ENCODE peak calls at places on chromosome 6, in nine cellular contexts. C is adrenal gland; Y is uterus; F is psoas muscle; H is right cardiac atrium; G is right lobe of liver; K is CD8-positive, alpha-beta T cell; R is heart right ventricle; L is colonic mucosa. V is an unnamed sample. For H3K4me1 and H3K27me3, the result is how much of the 10 kb centered on the place peaks cover.

GRCh38 chr6:109304284-109305015 is 77.8 kb downstream of the CD164 start:
- DNase-seq in C (no peak), Y (no peak), F (no peak), H (no peak), G (no peak), K (no peak), R (no peak), L (peak), V (no peak)

GRCh38 chr6:85641522-85641915 is 1.2 kb downstream of the SYNCRIP start:
- DNase-seq in C (no peak), Y (no peak), F (no peak), H (no peak), G (no peak), K (no peak), R (no peak), L (no peak), V (no peak)

GRCh38 chr6:143027058-143027457 is 33.6 kb upstream of the AIG1 start:
- DNase-seq in C (peak), Y (peak), F (peak), H (peak), G (peak), K (peak), R (peak), L (peak), V (peak)

GRCh38 chr6:111759836-111760785 is 113.1 kb downstream of the FYN start:
- DNase-seq in C (no peak), Y (no peak), F (no peak), H (no peak), G (no peak), K (peak), R (no peak), L (no peak), V (peak)

GRCh38 chr6:154086510-154086909 is 47.5 kb downstream of the OPRM1 start:
- DNase-seq in C (no peak), Y (no peak), F (no peak), H (no peak), G (no peak), K (no peak), R (no peak), L (no peak), V (no peak)

GRCh38 chr6:82006027-82006738 is 241.4 kb downstream of the IBTK start:
- DNase-seq in C (no peak), Y (no peak), F (no peak), H (no peak), G (no peak), K (no peak), R (no peak), L (peak), V (peak)

GRCh38 chr6:12594541-12594893 is 122.0 kb upstream of the PHACTR1 start:
- DNase-seq in C (no peak), Y (no peak), F (no peak), H (no peak), G (no peak), K (no peak), R (no peak), L (no peak), V (no peak)

GRCh38 chr6:25919657-25920056 is 10.8 kb downstream of the SLC17A2 start:
- DNase-seq in C (no peak), Y (no peak), F (no peak), H (no peak), G (peak), K (no peak), R (no peak), L (no peak), V (no peak)

GRCh38 chr6:112780498-112781096 is 433.5 kb downstream of the RFPL4B start:
- DNase-seq in C (peak), Y (peak), F (peak), H (peak), G (peak), K (no peak), R (peak), L (peak), V (peak)

GRCh38 chr6:137872071-137872470 is 5.0 kb downstream of the TNFAIP3 start:
- DNase-seq in C (no peak), Y (no peak), F (no peak), H (no peak), G (no peak), K (no peak), R (no peak), L (no peak), V (peak)

GRCh38 chr6:1620504-1621327 is 11.0 kb downstream of the FOXC1 start:
- DNase-seq in C (no peak), Y (no peak), F (no peak), H (peak), G (no peak), K (no peak), R (no peak), L (no peak), V (no peak)

GRCh38 chr6:25482996-25483395 is 169.0 kb upstream of the SCGN start:
- DNase-seq in C (no peak), Y (no peak), F (no peak), H (no peak), G (no peak), K (no peak), R (no peak), L (no peak), V (no peak)

GRCh38 chr6:102619585-102619984 is 1226.1 kb downstream of the GRIK2 start:
- DNase-seq in C (no peak), Y (no peak), F (no peak), H (no peak), G (no peak), K (no peak), R (no peak), L (no peak), V (peak)

GRCh38 chr6:33329058-33329457 is 11.5 kb upstream of the ZBTB22 start:
- DNase-seq in C (no peak), Y (no peak), F (no peak), H (no peak), G (no peak), K (no peak), R (no peak), L (no peak), V (no peak)

GRCh38 chr6:78999737-79000136 is 78.3 kb downstream of the PHIP start:
- DNase-seq in C (no peak), Y (no peak), F (no peak), H (no peak), G (no peak), K (no peak), R (no peak), L (no peak), V (peak)

GRCh38 chr6:119966484-119966883 is 616.9 kb upstream of the MAN1A1 start:
- DNase-seq in C (no peak), Y (no peak), F (no peak), H (no peak), G (no peak), K (no peak), R (no peak), L (no peak), V (no peak)

GRCh38 chr6:18883851-18884250 is 496.7 kb downstream of the RNF144B start:
- DNase-seq in C (no peak), Y (no peak), F (no peak), H (no peak), G (no peak), K (no peak), R (no peak), L (no peak), V (no peak)

GRCh38 chr6:158660331-158660730 is 10.5 kb downstream of the SYTL3 start:
- DNase-seq in C (no peak), Y (no peak), F (no peak), H (no peak), G (no peak), K (peak), R (no peak), L (peak), V (peak)

GRCh38 chr6:1554241-1554880 is 55.4 kb upstream of the FOXC1 start:
- DNase-seq in C (no peak), Y (no peak), F (no peak), H (no peak), G (no peak), K (no peak), R (no peak), L (no peak), V (no peak)

GRCh38 chr6:82246370-82246769 is 1.2 kb downstream of the IBTK start:
- DNase-seq in C (no peak), Y (no peak), F (no peak), H (no peak), G (peak), K (no peak), R (no peak), L (no peak), V (no peak)

GRCh38 chr6:19845271-19846046 is 8.3 kb downstream of the ID4 start:
- DNase-seq in C (no peak), Y (no peak), F (no peak), H (no peak), G (no peak), K (no peak), R (no peak), L (no peak), V (no peak)

GRCh38 chr6:117498159-117498558 is 15.7 kb downstream of the DCBLD1 start:
- DNase-seq in C (no peak), Y (no peak), F (no peak), H (no peak), G (no peak), K (no peak), R (no peak), L (no peak), V (peak)

GRCh38 chr6:168050861-168051586 is 28.0 kb downstream of the FRMD1 start:
- DNase-seq in C (no peak), Y (no peak), F (no peak), H (peak), G (peak), K (no peak), R (no peak), L (no peak), V (no peak)

GRCh38 chr6:3455490-3456394 is 1.1 kb downstream of the SLC22A23 start:
- DNase-seq in C (peak), Y (peak), F (peak), H (peak), G (peak), K (peak), R (peak), L (peak), V (peak)

GRCh38 chr6:113318553-113318952 is 538.6 kb upstream of the MARCKS start:
- DNase-seq in C (no peak), Y (no peak), F (no peak), H (no peak), G (no peak), K (no peak), R (no peak), L (no peak), V (no peak)

GRCh38 chr6:149854532-149854931 is 9.6 kb downstream of the LRP11 start:
- DNase-seq in C (no peak), Y (no peak), F (no peak), H (peak), G (no peak), K (no peak), R (no peak), L (no peak), V (no peak)

DNA sequence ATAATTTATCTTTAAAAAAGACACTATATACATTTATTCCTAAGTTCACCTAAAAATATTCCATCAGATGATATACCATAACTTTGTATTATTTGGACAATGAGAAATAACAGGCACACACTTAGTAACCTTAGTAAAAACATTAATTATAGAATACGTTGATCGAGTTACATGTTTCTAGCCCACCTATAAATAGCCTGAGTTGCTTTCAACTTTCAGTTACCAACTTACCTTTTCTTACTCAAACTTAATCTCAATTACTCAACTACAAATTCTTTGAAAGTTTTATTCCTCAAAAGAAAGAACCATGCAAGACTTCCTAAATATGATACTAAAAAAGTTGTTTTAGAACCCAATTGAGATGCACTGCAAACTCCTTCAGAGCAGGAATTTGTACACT is 12.2 kb downstream of the ARHGAP18 start:
- DNase-seq in C (no peak), Y (no peak), F (no peak), H (no peak), G (no peak), K (no peak), R (no peak), L (no peak), V (no peak)
- H3K4me1 ChIP-seq in C (under half), Y (under half), F (half or more), H (under half), G (under half), K (under half), R (under half), L (under half), V (under half)

DNA sequence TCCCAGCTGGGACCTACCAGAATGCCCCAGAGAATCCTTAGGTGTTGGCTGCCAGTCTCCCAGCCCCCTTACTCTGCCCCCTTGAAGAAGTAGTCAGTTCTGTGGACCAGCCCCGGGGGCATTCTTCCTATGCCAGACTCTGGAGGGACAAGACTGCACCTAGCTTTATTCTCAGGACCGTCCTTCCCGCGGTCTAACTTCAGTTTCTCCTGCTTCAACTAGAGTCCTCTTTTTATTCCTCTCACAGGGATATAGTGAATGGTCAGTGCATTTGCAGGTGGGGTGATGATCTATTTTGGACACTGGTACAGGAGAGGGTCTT is 35.9 kb upstream of the MDFI start:
- DNase-seq in C (no peak), Y (no peak), F (no peak), H (no peak), G (no peak), K (no peak), R (no peak), L (no peak), V (no peak)
- H3K27me3 ChIP-seq in C (under half), Y (under half), F (under half), H (under half), G (under half), K (under half), R (under half), L (under half), V (under half)

GRCh38 chr6:125375013-125375412 is 73.2 kb upstream of the HDDC2 start:
- DNase-seq in C (no peak), Y (no peak), F (no peak), H (no peak), G (no peak), K (no peak), R (no peak), L (no peak), V (no peak)
- H3K4me1 ChIP-seq in C (under half), Y (under half), F (under half), H (under half), G (under half), K (under half), R (under half), L (under half), V (under half)

GRCh38 chr6:108174371-108175175 is 8.8 kb downstream of the NR2E1 start:
- DNase-seq in C (no peak), Y (no peak), F (no peak), H (peak), G (peak), K (peak), R (no peak), L (no peak), V (peak)

GRCh38 chr6:108171918-108172516 is 6.2 kb downstream of the NR2E1 start:
- DNase-seq in C (no peak), Y (no peak), F (no peak), H (no peak), G (no peak), K (no peak), R (no peak), L (no peak), V (no peak)

GRCh38 chr6:108175592-108176279 is 9.9 kb downstream of the NR2E1 start:
- DNase-seq in C (no peak), Y (no peak), F (no peak), H (no peak), G (peak), K (no peak), R (no peak), L (no peak), V (no peak)

GRCh38 chr6:108176281-108177089 is 10.7 kb downstream of the NR2E1 start:
- DNase-seq in C (no peak), Y (no peak), F (no peak), H (no peak), G (no peak), K (no peak), R (no peak), L (no peak), V (no peak)

DNA sequence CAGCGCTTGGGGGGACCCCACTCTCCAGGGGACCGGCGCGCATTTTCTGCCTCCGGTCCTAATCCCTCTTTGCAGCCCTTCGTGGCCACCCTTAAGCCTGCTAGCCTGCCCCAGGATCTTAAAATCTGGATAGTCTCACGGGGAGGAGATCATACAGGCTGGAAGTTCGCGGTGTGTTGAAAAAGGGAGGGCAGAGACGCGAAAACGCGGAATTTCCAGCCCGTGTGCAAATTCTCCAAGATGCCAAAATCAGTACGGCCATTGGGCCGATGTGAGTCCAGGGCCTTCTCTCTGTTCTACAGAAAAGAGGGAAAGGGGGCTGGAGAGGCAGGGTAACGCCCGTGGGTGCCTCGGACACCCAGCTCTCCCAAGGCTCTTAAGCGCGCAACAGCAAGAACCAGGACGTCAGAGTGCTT is 9.4 kb downstream of the NR2E1 start:
- DNase-seq in C (no peak), Y (no peak), F (no peak), H (no peak), G (no peak), K (no peak), R (no peak), L (no peak), V (no peak)
- H3K27me3 ChIP-seq in C (half or more), Y (half or more), F (under half), H (under half), G (under half), K (under half), R (half or more), L (half or more), V (half or more)

GRCh38 chr6:144148891-144149290 is 1.4 kb upstream of the STX11 start:
- DNase-seq in C (no peak), Y (no peak), F (no peak), H (no peak), G (no peak), K (no peak), R (no peak), L (no peak), V (no peak)
- H3K4me1 ChIP-seq in C (under half), Y (under half), F (under half), H (under half), G (under half), K (under half), R (under half), L (under half), V (under half)

DNA sequence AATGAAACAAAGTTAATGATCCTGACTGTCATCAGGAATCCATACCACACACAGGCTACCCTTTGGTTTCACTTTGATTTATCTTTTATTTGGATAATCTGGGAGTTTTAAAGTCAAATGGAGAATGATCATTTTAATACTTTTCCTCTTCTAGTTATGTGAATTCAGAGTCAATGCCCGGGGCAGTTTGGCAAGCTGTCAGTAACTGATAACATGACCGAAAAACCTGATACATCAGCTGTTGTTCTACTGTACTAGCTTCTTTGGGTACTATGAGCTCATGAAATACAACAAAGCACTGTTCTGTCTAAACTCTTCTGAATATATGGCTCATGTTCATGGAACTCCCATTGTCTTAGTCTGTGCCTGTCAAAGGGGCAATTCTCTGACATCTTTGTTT is 30.2 kb downstream of the KLHL31 start:
- DNase-seq in C (no peak), Y (no peak), F (no peak), H (no peak), G (peak), K (no peak), R (no peak), L (no peak), V (no peak)
- H3K27me3 ChIP-seq in C (under half), Y (under half), F (under half), H (under half), G (under half), K (under half), R (under half), L (under half), V (under half)

DNA sequence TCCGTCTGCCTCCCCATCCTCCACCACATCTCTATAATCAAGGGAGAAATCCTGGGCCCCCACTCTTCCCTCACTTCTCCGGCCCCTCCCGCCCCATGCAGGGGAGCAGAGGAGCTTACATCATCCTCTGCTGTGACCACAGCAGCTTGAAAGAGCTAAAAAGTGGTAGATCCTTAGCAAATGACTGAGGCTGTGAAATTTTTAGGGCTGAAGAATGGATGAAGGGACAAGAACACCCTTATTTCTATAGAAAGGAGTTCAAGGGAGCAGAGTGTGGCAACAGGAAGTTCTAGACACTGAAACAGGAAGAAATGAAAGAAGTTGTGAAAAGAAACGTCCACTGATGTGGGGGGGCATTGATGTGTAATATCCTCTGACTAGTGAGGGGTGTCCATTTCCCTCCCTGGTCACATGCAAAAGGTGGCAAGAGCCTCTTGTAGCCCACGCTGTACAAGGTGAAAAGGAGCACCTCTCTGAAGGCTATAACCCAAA is 380.2 kb upstream of the JARID2 start:
- DNase-seq in C (no peak), Y (no peak), F (no peak), H (no peak), G (no peak), K (peak), R (no peak), L (no peak), V (peak)
- H3K4me1 ChIP-seq in C (under half), Y (under half), F (under half), H (under half), G (under half), K (under half), R (under half), L (under half), V (under half)